ENCODE peak calls at places on chromosomes 5 and 9, in eight cellular contexts. N is pancreas; D is heart right ventricle; T is mesothelial cell of epicardium; G is A673; W is left ventricle myocardium inferior; A is endothelial cell; K is CD4-positive, alpha-beta T cell. U is an unnamed sample.

GRCh38 chr9:8750639-8751041 is 951.1 kb upstream of the DMAC1 start:
- DNase-seq in N (no peak), D (no peak), T (peak), G (no peak), W (no peak), A (no peak), K (no peak), U (no peak)

GRCh38 chr5:154214236-154215106 is 23.9 kb downstream of the GALNT10 start:
- DNase-seq in N (no peak), D (no peak), T (peak), G (no peak), W (no peak), A (no peak), K (no peak), U (no peak)

GRCh38 chr9:6845881-6846280 is 88.1 kb downstream of the KDM4C start:
- DNase-seq in N (no peak), D (no peak), T (no peak), G (no peak), W (no peak), A (no peak), K (no peak), U (no peak)

GRCh38 chr5:159907689-159908088 is 8.6 kb upstream of the ADRA1B start:
- DNase-seq in N (no peak), D (no peak), T (no peak), G (no peak), W (no peak), A (no peak), K (no peak), U (no peak)

GRCh38 chr5:149656576-149657182 is 73.4 kb upstream of the PPARGC1B start:
- DNase-seq in N (no peak), D (peak), T (no peak), G (peak), W (peak), A (peak), K (no peak), U (peak)

GRCh38 chr9:82934949-82935348 is 128.0 kb downstream of the RASEF start:
- DNase-seq in N (no peak), D (no peak), T (no peak), G (no peak), W (no peak), A (no peak), K (no peak), U (no peak)

GRCh38 chr5:146561711-146562110 is 45.7 kb upstream of the GPR151 start:
- DNase-seq in N (no peak), D (no peak), T (no peak), G (no peak), W (no peak), A (no peak), K (no peak), U (no peak)

GRCh38 chr9:114282507-114282906 is 40.4 kb upstream of the ORM1 start:
- DNase-seq in N (no peak), D (no peak), T (no peak), G (no peak), W (peak), A (no peak), K (no peak), U (peak)

GRCh38 chr9:123320814-123321213 is 35.2 kb upstream of the CRB2 start:
- DNase-seq in N (no peak), D (no peak), T (no peak), G (no peak), W (no peak), A (no peak), K (no peak), U (no peak)

GRCh38 chr5:32506809-32507208 is 62.3 kb upstream of the ZFR start:
- DNase-seq in N (no peak), D (no peak), T (no peak), G (peak), W (no peak), A (no peak), K (no peak), U (no peak)

GRCh38 chr9:4490705-4491620 is 695 bp downstream of the SLC1A1 start:
- DNase-seq in N (no peak), D (peak), T (no peak), G (peak), W (no peak), A (peak), K (no peak), U (no peak)

GRCh38 chr5:143404416-143405062 is 1.1 kb upstream of the NR3C1 start:
- DNase-seq in N (peak), D (peak), T (peak), G (peak), W (peak), A (peak), K (peak), U (peak)

GRCh38 chr9:19445452-19445851 is 36.6 kb downstream of the ACER2 start:
- DNase-seq in N (no peak), D (no peak), T (no peak), G (no peak), W (no peak), A (no peak), K (no peak), U (no peak)

GRCh38 chr5:134083517-134083916 is 31.0 kb upstream of the TCF7 start:
- DNase-seq in N (no peak), D (no peak), T (no peak), G (no peak), W (no peak), A (no peak), K (no peak), U (no peak)

GRCh38 chr9:90953805-90954204 is 152.2 kb downstream of the SYK start:
- DNase-seq in N (no peak), D (no peak), T (no peak), G (no peak), W (no peak), A (no peak), K (no peak), U (no peak)

GRCh38 chr5:173815571-173815970 is 72.6 kb upstream of the CPEB4 start:
- DNase-seq in N (no peak), D (no peak), T (no peak), G (no peak), W (no peak), A (no peak), K (no peak), U (no peak)

GRCh38 chr5:150618188-150618587 is 22.3 kb upstream of the SYNPO start:
- DNase-seq in N (no peak), D (peak), T (no peak), G (no peak), W (peak), A (no peak), K (no peak), U (no peak)

GRCh38 chr9:73133921-73134407 is 17.7 kb upstream of the ANXA1 start:
- DNase-seq in N (no peak), D (no peak), T (no peak), G (no peak), W (no peak), A (no peak), K (no peak), U (no peak)

GRCh38 chr5:96565843-96566242 is 96.3 kb upstream of the CAST start:
- DNase-seq in N (no peak), D (no peak), T (no peak), G (peak), W (no peak), A (no peak), K (no peak), U (no peak)

GRCh38 chr9:110257097-110257955 is 1.0 kb upstream of the TXN start:
- DNase-seq in N (peak), D (peak), T (no peak), G (peak), W (peak), A (peak), K (no peak), U (no peak)

GRCh38 chr5:74619308-74619707 is 21.2 kb downstream of the ENC1 start:
- DNase-seq in N (no peak), D (no peak), T (no peak), G (no peak), W (no peak), A (no peak), K (no peak), U (no peak)

GRCh38 chr9:108830292-108830691 is 25.5 kb downstream of the ACTL7B start:
- DNase-seq in N (no peak), D (no peak), T (no peak), G (peak), W (no peak), A (no peak), K (no peak), U (no peak)

GRCh38 chr9:116450378-116451139 is 236.5 kb upstream of the TRIM32 start:
- DNase-seq in N (peak), D (no peak), T (no peak), G (no peak), W (no peak), A (no peak), K (no peak), U (no peak)

GRCh38 chr9:93246111-93246510 is 62.2 kb downstream of the WNK2 start:
- DNase-seq in N (no peak), D (no peak), T (no peak), G (no peak), W (no peak), A (no peak), K (no peak), U (no peak)

GRCh38 chr5:50786073-50786472 is 119.6 kb downstream of the PARP8 start:
- DNase-seq in N (no peak), D (no peak), T (no peak), G (no peak), W (no peak), A (no peak), K (no peak), U (no peak)

GRCh38 chr5:157464518-157465171 is 4.6 kb downstream of the NIPAL4 start:
- DNase-seq in N (no peak), D (no peak), T (no peak), G (peak), W (no peak), A (no peak), K (no peak), U (no peak)

GRCh38 chr5:116084231-116084630 is 594 bp upstream of the COMMD10 start:
- DNase-seq in N (no peak), D (no peak), T (no peak), G (no peak), W (no peak), A (no peak), K (peak), U (no peak)

GRCh38 chr9:105884416-105884815 is 190.1 kb downstream of the TMEM38B start:
- DNase-seq in N (no peak), D (no peak), T (no peak), G (no peak), W (no peak), A (no peak), K (no peak), U (no peak)

GRCh38 chr9:105879181-105879580 is 184.8 kb downstream of the TMEM38B start:
- DNase-seq in N (no peak), D (no peak), T (no peak), G (no peak), W (no peak), A (no peak), K (no peak), U (no peak)

GRCh38 chr9:105883847-105884246 is 189.5 kb downstream of the TMEM38B start:
- DNase-seq in N (no peak), D (no peak), T (no peak), G (no peak), W (no peak), A (no peak), K (no peak), U (no peak)

GRCh38 chr9:105880517-105880916 is 186.2 kb downstream of the TMEM38B start:
- DNase-seq in N (no peak), D (no peak), T (no peak), G (no peak), W (no peak), A (no peak), K (no peak), U (no peak)

DNA sequence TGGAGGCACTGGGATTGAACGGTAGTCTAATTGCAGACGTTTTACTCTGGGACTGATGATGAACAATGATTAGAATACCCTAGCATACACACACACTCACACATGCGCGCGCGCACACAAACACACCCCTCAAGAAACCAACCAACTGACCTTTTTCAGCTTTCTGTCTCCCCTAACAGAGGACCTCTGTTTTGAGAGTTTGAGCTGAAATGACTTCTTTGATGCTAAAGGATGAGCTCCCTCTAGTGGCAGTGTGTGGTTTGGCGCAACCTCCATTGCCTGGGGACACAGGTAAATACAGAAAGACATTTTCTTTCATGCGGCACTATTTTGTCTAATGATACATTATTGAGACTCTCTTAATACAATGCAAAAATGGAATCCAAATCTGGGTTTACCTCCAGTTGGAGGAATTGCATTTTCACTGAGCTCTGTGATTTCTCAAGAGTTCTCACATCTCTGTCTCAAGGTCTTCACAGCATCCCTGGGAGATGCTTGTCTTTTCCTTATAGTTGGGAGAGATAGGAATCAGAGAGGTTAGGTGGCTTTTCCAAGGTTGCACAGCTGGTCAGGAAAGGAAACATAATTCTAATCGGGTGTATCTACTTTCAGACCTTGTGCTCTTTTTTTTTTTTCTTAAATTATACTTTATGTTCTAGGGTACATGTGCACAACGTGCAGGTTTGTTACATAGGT is 187.5 kb downstream of the TMEM38B start:
- DNase-seq in N (peak), D (peak), T (peak), G (peak), W (peak), A (peak), K (peak), U (peak)
- TF ChIP-seq CTCF in N (peak), D (peak), T (peak), G (peak), W (peak), A (peak), K (peak), U (peak)

GRCh38 chr5:44808435-44809214 is at the start of gene MRPS30:
- DNase-seq in N (peak), D (peak), T (peak), G (peak), W (peak), A (peak), K (peak), U (peak)
- TF ChIP-seq CTCF in N (no peak), D (peak), T (no peak), G (peak), W (peak), A (no peak), K (peak), U (no peak)

GRCh38 chr5:135724475-135725065 is 109.9 kb upstream of the SLC25A48 start:
- DNase-seq in N (no peak), D (no peak), T (no peak), G (no peak), W (no peak), A (no peak), K (no peak), U (no peak)

DNA sequence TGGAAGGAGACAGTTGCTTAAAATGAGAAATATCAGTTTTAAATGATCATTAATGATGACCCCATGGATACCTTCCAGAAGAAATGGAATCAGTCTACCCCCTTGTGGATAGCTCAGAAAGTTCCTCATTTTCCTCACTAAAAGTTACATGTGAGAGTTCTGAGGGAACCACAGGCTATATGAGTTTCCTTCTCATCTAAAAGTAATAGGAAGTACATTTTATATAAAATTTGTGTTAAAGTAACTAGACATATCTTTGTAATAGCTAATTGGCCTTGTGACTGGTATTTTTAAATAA is 104.9 kb upstream of the SLC25A48 start:
- DNase-seq in N (no peak), D (no peak), T (no peak), G (peak), W (no peak), A (no peak), K (no peak), U (no peak)
- TF ChIP-seq CTCF in N (no peak), D (peak), T (peak), G (peak), W (peak), A (peak), K (no peak), U (peak)

GRCh38 chr5:95113489-95113888 is 171.4 kb downstream of the MCTP1 start:
- DNase-seq in N (no peak), D (no peak), T (no peak), G (no peak), W (no peak), A (no peak), K (no peak), U (no peak)
- TF ChIP-seq CTCF in N (no peak), D (no peak), T (no peak), G (no peak), W (no peak), A (no peak), K (no peak), U (no peak)

U was measured in glutamatergic neuron.